ENCODE peak calls at places on chromosomes 2 and 18, in four cellular contexts. F is HL-60, X is K562, W is GM12878. T is an unnamed sample.

GRCh38 chr18:12990128-12990485 is 1.1 kb upstream of the CEP192 start:
- DNase-seq in F (peak; percentile 36), X (no peak), W (peak; percentile 30), T (no peak)

GRCh38 chr2:11708106-11708505 is 38.1 kb upstream of the NTSR2 start:
- DNase-seq in F (no peak), X (no peak), W (no peak), T (no peak)

GRCh38 chr18:44723973-44724778 is 43.5 kb downstream of the SETBP1 start:
- DNase-seq in F (no peak), X (peak; percentile 23), W (no peak), T (no peak)

GRCh38 chr18:77055429-77056310 is 76.9 kb downstream of the MBP start:
- DNase-seq in F (no peak), X (no peak), W (no peak), T (no peak)

GRCh38 chr2:106197878-106198277 is 3.8 kb upstream of the UXS1 start:
- DNase-seq in F (no peak), X (no peak), W (no peak), T (no peak)

GRCh38 chr2:71948781-71949536 is 198.7 kb downstream of the CYP26B1 start:
- DNase-seq in F (no peak), X (no peak), W (no peak), T (no peak)

GRCh38 chr18:13387856-13388548 is 169.4 kb downstream of the LDLRAD4 start:
- DNase-seq in F (no peak), X (no peak), W (no peak), T (no peak)

GRCh38 chr2:145724499-145724898 is 1204.6 kb upstream of the ZEB2 start:
- DNase-seq in F (no peak), X (no peak), W (no peak), T (no peak)

GRCh38 chr2:203327918-203328734 is at the start of gene ABI2:
- DNase-seq in F (peak; percentile 40), X (peak; percentile 87), W (no peak), T (peak; percentile 72)

GRCh38 chr2:218658671-218659257 is 659 bp downstream of the ZNF142 start:
- DNase-seq in F (peak; percentile 33), X (peak; percentile 66), W (no peak), T (peak; percentile 53)
- TF ChIP-seq SPI1 in F (no peak), X (no peak), W (no peak), T (no peak)

DNA sequence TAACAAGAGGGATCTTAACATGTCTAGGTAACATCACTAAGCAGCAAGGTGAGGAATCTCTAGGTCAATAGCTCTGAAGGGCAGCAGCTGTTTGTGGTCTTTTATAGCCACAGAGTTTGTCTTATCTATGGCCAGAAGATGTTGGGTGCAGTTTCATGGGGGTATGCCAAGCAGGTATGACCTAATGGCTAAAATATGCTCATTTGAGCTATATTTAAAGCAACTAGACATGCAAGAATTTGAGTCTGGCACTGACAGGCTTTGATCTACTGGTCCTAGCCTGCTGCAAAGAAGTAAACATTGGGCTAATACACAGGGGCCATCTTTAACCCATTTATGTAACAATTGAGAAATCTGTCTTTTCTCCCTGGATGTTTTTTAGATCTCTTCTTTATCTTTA is 13.9 kb upstream of the UGP2 start:
- DNase-seq in F (no peak), X (peak; percentile 21), W (no peak), T (no peak)
- TF ChIP-seq SPI1 in F (no peak), X (no peak), W (no peak), T (no peak)

GRCh38 chr2:235575431-235575830 is 81.6 kb downstream of the AGAP1 start:
- DNase-seq in F (no peak), X (no peak), W (no peak), T (no peak)

GRCh38 chr2:235576337-235576910 is 82.6 kb downstream of the AGAP1 start:
- DNase-seq in F (no peak), X (no peak), W (no peak), T (no peak)

GRCh38 chr2:235579128-235579527 is 85.3 kb downstream of the AGAP1 start:
- DNase-seq in F (no peak), X (no peak), W (no peak), T (no peak)

GRCh38 chr2:235575904-235576303 is 82.1 kb downstream of the AGAP1 start:
- DNase-seq in F (no peak), X (no peak), W (no peak), T (no peak)

DNA sequence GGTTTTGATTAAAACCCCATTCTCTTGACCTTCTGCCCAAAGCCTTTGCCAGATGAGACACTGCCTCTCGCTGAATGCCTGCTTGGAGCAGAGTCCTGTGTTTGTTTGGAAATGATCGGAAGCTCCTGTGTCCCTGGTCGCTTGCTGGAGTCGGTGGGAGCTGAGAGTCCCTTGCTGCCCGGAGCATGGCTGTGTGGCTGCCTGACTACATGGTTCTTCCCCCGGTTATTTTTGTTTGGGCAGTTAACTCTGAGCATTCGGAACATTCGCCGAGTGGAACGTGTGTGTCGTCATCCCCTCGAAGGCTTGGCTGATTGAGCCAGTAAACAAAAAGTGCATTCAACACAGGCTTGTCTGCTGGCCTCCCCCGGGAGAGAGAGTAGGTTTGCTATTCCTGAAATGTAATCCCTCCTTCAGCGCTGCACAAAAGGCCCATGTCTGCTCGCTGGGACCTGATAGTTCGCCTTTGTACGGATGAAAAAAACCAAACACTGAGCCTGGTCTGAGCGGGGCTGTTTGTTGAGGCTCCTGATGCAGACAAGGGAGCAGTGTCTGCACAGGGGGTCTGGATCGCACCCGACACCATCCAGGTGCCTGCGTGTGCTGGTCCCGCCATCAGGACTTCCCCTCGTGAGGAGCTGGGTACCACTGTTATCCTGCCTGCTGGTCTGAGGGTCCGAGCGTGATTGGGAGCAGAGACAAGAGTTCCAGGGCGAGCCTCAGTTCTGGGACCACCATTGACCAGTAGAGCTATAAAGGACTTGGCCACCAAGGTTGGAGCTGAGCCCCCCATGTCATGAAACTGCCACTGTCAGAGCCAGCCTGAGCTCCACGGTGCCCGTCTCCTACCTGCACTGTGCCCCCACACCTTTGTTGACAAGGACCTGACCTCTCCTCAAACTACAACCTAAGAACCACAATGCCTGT is 83.8 kb downstream of the AGAP1 start:
- DNase-seq in F (no peak), X (no peak), W (no peak), T (no peak)
- TF ChIP-seq SPI1 in F (no peak), X (no peak), W (no peak), T (no peak)

GRCh38 chr18:37582306-37582705 is 16.7 kb upstream of the CELF4 start:
- DNase-seq in F (no peak), X (no peak), W (no peak), T (no peak)

GRCh38 chr18:37578886-37579513 is 13.4 kb upstream of the CELF4 start:
- DNase-seq in F (peak; percentile 22), X (peak; percentile 29), W (no peak), T (no peak)

GRCh38 chr18:37577051-37577611 is 11.5 kb upstream of the CELF4 start:
- DNase-seq in F (no peak), X (no peak), W (no peak), T (no peak)

GRCh38 chr18:37575646-37576045 is 10.0 kb upstream of the CELF4 start:
- DNase-seq in F (no peak), X (no peak), W (no peak), T (no peak)

GRCh38 chr18:37578182-37578678 is 12.6 kb upstream of the CELF4 start:
- DNase-seq in F (no peak), X (no peak), W (no peak), T (no peak)
- TF ChIP-seq SPI1 in F (no peak), X (no peak), W (no peak), T (no peak)

DNA sequence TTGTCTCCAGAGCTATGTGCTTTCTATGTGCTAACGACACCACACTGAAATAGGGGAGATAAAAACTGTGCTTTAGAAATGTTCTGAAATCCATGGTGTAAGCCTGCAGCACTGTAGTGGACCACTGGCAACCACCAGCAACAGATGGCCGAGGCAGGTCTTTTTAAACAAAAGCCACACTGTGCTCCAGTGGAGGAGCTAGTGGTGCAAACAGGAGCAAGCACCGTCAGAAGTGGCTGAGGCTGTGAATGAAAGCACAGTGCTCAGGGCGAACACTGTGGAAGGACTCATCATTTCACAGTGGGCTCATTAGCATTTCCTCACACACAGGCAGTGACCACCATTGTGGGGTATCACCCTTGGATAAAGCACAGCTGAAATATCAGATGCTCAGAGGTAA is 22.9 kb upstream of the MTX2 start:
- DNase-seq in F (no peak), X (no peak), W (no peak), T (no peak)
- TF ChIP-seq SPI1 in F (no peak), X (no peak), W (no peak), T (no peak)

GRCh38 chr2:30627162-30627561 is 180.1 kb downstream of the CAPN13 start:
- DNase-seq in F (no peak), X (no peak), W (peak; percentile 75), T (no peak)

GRCh38 chr2:30633039-30633438 is 174.2 kb downstream of the CAPN13 start:
- DNase-seq in F (no peak), X (no peak), W (no peak), T (no peak)

GRCh38 chr2:30631051-30631671 is 176.1 kb downstream of the CAPN13 start:
- DNase-seq in F (no peak), X (no peak), W (peak; percentile 48), T (no peak)

GRCh38 chr2:30628341-30628740 is 178.9 kb downstream of the CAPN13 start:
- DNase-seq in F (no peak), X (no peak), W (no peak), T (no peak)

GRCh38 chr2:30629866-30630265 is 177.4 kb downstream of the CAPN13 start:
- DNase-seq in F (no peak), X (no peak), W (no peak), T (no peak)
- TF ChIP-seq SPI1 in F (no peak), X (no peak), W (no peak), T (no peak)

DNA sequence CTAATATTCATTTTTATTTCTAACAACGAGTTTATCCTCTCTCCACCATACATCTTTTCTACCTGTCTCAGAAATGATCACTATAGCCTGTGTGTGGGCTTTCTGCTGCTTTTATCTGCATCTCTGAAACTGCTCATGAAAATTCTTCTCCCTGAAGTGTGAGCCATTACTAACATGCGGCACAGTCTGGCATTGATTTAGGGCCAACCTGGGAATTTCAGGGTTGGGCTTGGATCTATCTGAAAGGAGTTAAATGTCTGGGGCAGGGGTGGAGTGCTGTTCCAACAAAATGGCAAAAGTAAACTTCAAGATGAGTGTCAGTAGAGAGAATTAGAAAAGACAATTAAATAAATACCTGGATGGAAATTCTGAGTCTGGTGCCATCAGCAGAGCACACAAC is 198.2 kb upstream of the OSR1 start:
- DNase-seq in F (no peak), X (no peak), W (no peak), T (no peak)
- TF ChIP-seq SPI1 in F (no peak), X (no peak), W (no peak), T (no peak)

GRCh38 chr2:168536925-168537466 is 80.9 kb downstream of the CERS6 start:
- DNase-seq in F (no peak), X (no peak), W (no peak), T (no peak)

GRCh38 chr2:168530980-168531379 is 74.9 kb downstream of the CERS6 start:
- DNase-seq in F (no peak), X (no peak), W (no peak), T (no peak)

GRCh38 chr2:168538534-168538933 is 82.5 kb downstream of the CERS6 start:
- DNase-seq in F (no peak), X (no peak), W (no peak), T (no peak)

GRCh38 chr2:168538133-168538532 is 82.1 kb downstream of the CERS6 start:
- DNase-seq in F (no peak), X (no peak), W (no peak), T (no peak)

GRCh38 chr2:168534926-168535325 is 78.9 kb downstream of the CERS6 start:
- DNase-seq in F (no peak), X (no peak), W (no peak), T (no peak)
- TF ChIP-seq SPI1 in F (no peak), X (no peak), W (no peak), T (no peak)

GRCh38 chr2:172096661-172097547 is 5.8 kb downstream of the DLX2 start:
- DNase-seq in F (no peak), X (no peak), W (no peak), T (no peak)
- TF ChIP-seq SPI1 in F (no peak), X (no peak), W (no peak), T (no peak)

GRCh38 chr18:48166971-48167370 is 236.5 kb upstream of the SMAD2 start:
- DNase-seq in F (no peak), X (no peak), W (no peak), T (no peak)
- TF ChIP-seq SPI1 in F (peak; percentile 17), X (no peak), W (no peak), T (no peak)